ENCODE peak calls at places on chromosomes 12 and 14, in nine cellular contexts. L is activated naive CD4-positive, alpha-beta T cell; C is SW480; H is endodermal cell; M is amygdala; G is nephron progenitor cell; Y is left cardiac atrium; D is astrocyte; B is activated CD8-positive, alpha-beta memory T cell treated with anti-CD3 and anti-CD28 coated beads, Interleukin-2, amount 50 U/mL, for 48 hours. K is an unnamed sample.

GRCh38 chr12:58169826-58170225 is 228.5 kb downstream of the ATP23 start:
- DNase-seq in L (no peak), C (no peak), H (no peak), M (no peak), G (no peak), Y (no peak), D (no peak), B (no peak), K (no peak)

GRCh38 chr14:25436906-25437305 is 387.0 kb upstream of the STXBP6 start:
- DNase-seq in L (no peak), C (no peak), H (no peak), M (no peak), G (no peak), Y (no peak), D (no peak), B (no peak), K (no peak)

GRCh38 chr12:55068416-55069010 is 48.7 kb downstream of the NEUROD4 start:
- DNase-seq in L (no peak), C (peak), H (peak), M (no peak), G (peak), Y (no peak), D (peak), B (no peak), K (peak)

GRCh38 chr14:97634786-97635185 is 837.6 kb downstream of the VRK1 start:
- DNase-seq in L (peak), C (peak), H (no peak), M (peak), G (no peak), Y (no peak), D (no peak), B (no peak), K (peak)

GRCh38 chr12:41286426-41286825 is 98.3 kb downstream of the PDZRN4 start:
- DNase-seq in L (no peak), C (no peak), H (no peak), M (no peak), G (no peak), Y (no peak), D (no peak), B (no peak), K (peak)

GRCh38 chr12:54300732-54301427 is at the start of gene NFE2:
- DNase-seq in L (peak), C (peak), H (peak), M (no peak), G (peak), Y (peak), D (peak), B (peak), K (peak)

GRCh38 chr12:106871477-106871876 is 84.2 kb upstream of the TMEM263 start:
- DNase-seq in L (no peak), C (no peak), H (no peak), M (no peak), G (no peak), Y (no peak), D (peak), B (no peak), K (peak)

GRCh38 chr12:81212996-81213696 is 135.3 kb downstream of the ACSS3 start:
- DNase-seq in L (no peak), C (no peak), H (no peak), M (no peak), G (no peak), Y (no peak), D (no peak), B (no peak), K (no peak)

GRCh38 chr14:60561845-60562746 is 53.1 kb downstream of the SIX6 start:
- DNase-seq in L (no peak), C (peak), H (peak), M (peak), G (peak), Y (peak), D (peak), B (no peak), K (peak)

GRCh38 chr12:47801170-47801903 is 18.4 kb downstream of the HDAC7 start:
- DNase-seq in L (no peak), C (no peak), H (no peak), M (no peak), G (no peak), Y (no peak), D (no peak), B (no peak), K (no peak)

K was measured in bronchial epithelial cell.